ENCODE peak calls at places on chromosomes 7 and 10, in eight cellular contexts. H, K, M, D, R, Z, Y and S are unnamed samples.
A peak's percentile ranks its signal among the peaks of the same experiment; 100 is the strongest.

GRCh38 chr7:111051832-111052231 is 39.1 kb upstream of the LRRN3 start:
- DNase-seq in R (no peak), H (no peak), Z (no peak), Y (no peak), D (no peak), K (no peak), M (no peak), S (no peak)

GRCh38 chr7:130891254-130892094 is 157.5 kb upstream of the KLF14 start:
- DNase-seq in H (no peak), R (peak; percentile 90), Y (no peak), K (peak; percentile 88), D (no peak), M (peak; percentile 99), Z (no peak), S (peak; percentile 92)

GRCh38 chr10:32961892-32962369 is 3.9 kb upstream of the ITGB1 start:
- DNase-seq in K (peak; percentile 69), Z (no peak), M (peak; percentile 91), D (peak; percentile 38), Y (no peak), H (peak; percentile 45), R (peak; percentile 95), S (peak; percentile 87)

GRCh38 chr10:45280113-45280512 is 35.3 kb downstream of the OR13A1 start:
- DNase-seq in M (no peak), H (no peak), Y (no peak), Z (peak; percentile 5), R (no peak), K (no peak), D (no peak), S (no peak)

GRCh38 chr10:87000491-87000890 is 19.6 kb upstream of the FAM25A start:
- DNase-seq in Y (no peak), Z (no peak), M (peak; percentile 64), H (no peak), K (no peak), D (no peak), R (peak; percentile 19), S (no peak)

GRCh38 chr10:78231930-78232329 is 198.3 kb downstream of the RPS24 start:
- DNase-seq in H (no peak), Z (no peak), Y (no peak), M (peak; percentile 68), D (peak; percentile 32), R (peak; percentile 79), K (no peak), S (no peak)

GRCh38 chr7:74502216-74502891 is 48.6 kb downstream of the GTF2IRD1 start:
- DNase-seq in Y (no peak), R (no peak), K (no peak), M (peak; percentile 29), H (no peak), D (no peak), Z (no peak), S (no peak)

GRCh38 chr10:33248638-33249037 is 85.8 kb downstream of the NRP1 start:
- DNase-seq in D (no peak), K (no peak), H (no peak), Z (no peak), Y (no peak), R (peak; percentile 100), M (peak; percentile 87), S (peak; percentile 93)

GRCh38 chr10:127907411-127908105 is 655 bp downstream of the PTPRE start:
- DNase-seq in R (peak; percentile 35), Y (no peak), K (no peak), M (peak; percentile 76), D (peak; percentile 37), H (no peak), Z (no peak), S (peak; percentile 48)

GRCh38 chr10:48633381-48634197 is 28.7 kb upstream of the ARHGAP22 start:
- DNase-seq in H (no peak), D (no peak), M (no peak), R (no peak), Y (no peak), Z (no peak), K (no peak), S (no peak)

GRCh38 chr7:155363146-155363539 is 65.5 kb downstream of the INSIG1 start:
- DNase-seq in M (no peak), Y (no peak), Z (no peak), H (no peak), D (no peak), K (no peak), R (no peak), S (no peak)

GRCh38 chr10:10126231-10126630 is 891.4 kb upstream of the CELF2 start:
- DNase-seq in D (no peak), M (peak; percentile 24), H (no peak), Z (no peak), K (no peak), R (no peak), Y (no peak), S (no peak)

GRCh38 chr7:92790987-92791386 is 45.4 kb downstream of the CDK6 start:
- DNase-seq in D (no peak), Z (no peak), R (peak; percentile 37), H (peak; percentile 24), Y (no peak), K (no peak), M (peak; percentile 89), S (peak; percentile 37)

GRCh38 chr7:83161851-83162401 is 758 bp downstream of the PCLO start:
- DNase-seq in R (peak; percentile 8), M (no peak), K (no peak), D (peak; percentile 3), Y (no peak), Z (peak; percentile 2), H (no peak), S (peak; percentile 6)

GRCh38 chr10:17454181-17454800 is at the start of gene ST8SIA6:
- DNase-seq in K (no peak), R (peak; percentile 16), Y (no peak), Z (peak; percentile 83), H (peak; percentile 52), D (peak; percentile 73), M (peak; percentile 74), S (peak; percentile 42)

GRCh38 chr10:65416094-65416493 is 1509.7 kb upstream of the LRRTM3 start:
- DNase-seq in M (no peak), Z (no peak), Y (no peak), K (no peak), H (no peak), R (no peak), D (no peak), S (no peak)

GRCh38 chr7:73717991-73718405 is 1.5 kb downstream of the STX1A start:
- DNase-seq in R (peak; percentile 95), K (peak; percentile 73), D (peak; percentile 23), Z (no peak), H (peak; percentile 63), M (peak; percentile 96), Y (no peak), S (peak; percentile 94)

GRCh38 chr7:105439174-105439893 is 50.6 kb upstream of the SRPK2 start:
- DNase-seq in D (no peak), H (peak; percentile 71), Z (no peak), Y (no peak), R (peak; percentile 71), M (peak; percentile 91), K (no peak), S (peak; percentile 95)

GRCh38 chr7:26782501-26782900 is 81.9 kb downstream of the SKAP2 start:
- DNase-seq in M (peak; percentile 12), K (no peak), H (no peak), R (peak; percentile 12), Z (no peak), Y (no peak), D (no peak), S (peak; percentile 33)

GRCh38 chr10:100684688-100685235 is 60.6 kb upstream of the PAX2 start:
- DNase-seq in M (no peak), D (no peak), H (no peak), R (no peak), Y (no peak), Z (peak; percentile 60), K (no peak), S (no peak)
- TF ChIP-seq EZH2 in M (no peak), D (no peak), H (no peak), R (no peak), Y (no peak), Z (no peak), K (no peak), S (no peak)

DNA sequence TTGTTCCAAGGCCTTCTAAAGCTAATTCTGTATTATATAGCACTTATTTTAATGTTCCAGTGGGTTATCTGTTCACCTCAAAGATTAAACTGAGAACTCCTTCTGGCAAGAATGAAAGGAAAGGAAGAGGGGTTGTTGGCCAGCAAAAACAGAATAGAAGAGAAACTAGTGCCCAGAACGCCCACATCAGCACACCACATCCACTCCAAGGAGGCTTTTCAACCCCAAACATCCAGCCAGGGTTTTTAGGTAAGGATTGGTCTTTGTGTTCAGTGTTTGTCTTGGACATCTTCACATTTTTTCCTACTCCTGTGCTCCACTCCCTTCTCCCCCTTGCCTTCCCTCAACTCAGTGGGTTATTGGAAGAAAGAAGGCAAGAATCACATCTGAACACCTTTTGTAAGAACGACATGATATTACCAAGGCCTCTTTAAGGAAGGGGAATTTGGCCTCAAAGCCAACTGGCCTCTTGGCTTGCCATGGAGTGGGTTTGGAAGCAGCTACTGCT is 55.8 kb downstream of the BICC1 start:
- DNase-seq in K (no peak), D (no peak), R (no peak), H (no peak), Z (no peak), M (no peak), Y (no peak), S (no peak)
- H2AFZ ChIP-seq in K (no peak overlapping the region), D (no peak overlapping the region), R (no peak overlapping the region), H (no peak overlapping the region), Z (no peak overlapping the region), M (no peak overlapping the region), Y (no peak overlapping the region), S (no peak overlapping the region)

DNA sequence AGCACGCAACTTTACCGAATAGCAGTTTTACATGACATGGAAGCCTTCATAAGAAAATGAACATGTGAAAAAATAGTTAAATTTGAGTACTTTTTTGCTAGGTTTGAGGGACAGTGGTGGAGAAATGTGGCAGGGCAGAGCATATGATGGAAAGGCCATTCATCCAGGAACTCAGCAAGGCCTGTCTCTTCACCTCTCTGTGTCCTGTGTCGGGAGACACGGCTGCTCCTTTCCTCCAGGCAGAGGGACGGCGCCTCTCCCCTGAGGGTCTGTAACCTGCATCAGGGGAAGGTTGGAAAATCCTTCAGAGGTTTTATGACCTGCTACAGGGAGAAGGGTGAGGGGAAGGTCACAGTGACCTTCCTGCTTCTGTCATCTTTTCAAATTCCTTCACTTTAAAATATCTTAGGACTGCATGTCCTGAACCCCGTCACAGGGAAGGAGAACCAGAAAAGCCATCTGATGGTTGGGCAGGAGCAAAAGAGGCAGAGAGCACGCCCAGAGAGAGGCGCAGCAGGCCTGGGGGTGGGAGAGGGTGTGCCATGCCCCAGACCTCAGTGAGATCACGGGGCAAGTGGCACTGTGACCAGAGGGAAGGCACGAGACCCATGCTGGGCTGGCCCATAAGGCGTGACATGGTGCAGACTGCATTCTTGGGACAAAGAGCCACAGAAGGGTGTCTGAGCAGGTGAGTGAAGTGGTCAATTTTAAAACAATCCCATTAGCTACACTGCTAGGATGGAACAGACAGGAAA is 44.0 kb downstream of the GSDME start:
- DNase-seq in R (no peak), Z (no peak), M (no peak), Y (no peak), K (no peak), D (no peak), H (no peak), S (no peak)
- H3K36me3 ChIP-seq in R (no peaks in the 10 kb centered on the region), Z (no peaks in the 10 kb centered on the region), M (no peaks in the 10 kb centered on the region), Y (peaks cover 16% of the 10 kb centered on the region), K (no peaks in the 10 kb centered on the region), D (no peaks in the 10 kb centered on the region), H (no peaks in the 10 kb centered on the region), S (peaks cover 10% of the 10 kb centered on the region)

DNA sequence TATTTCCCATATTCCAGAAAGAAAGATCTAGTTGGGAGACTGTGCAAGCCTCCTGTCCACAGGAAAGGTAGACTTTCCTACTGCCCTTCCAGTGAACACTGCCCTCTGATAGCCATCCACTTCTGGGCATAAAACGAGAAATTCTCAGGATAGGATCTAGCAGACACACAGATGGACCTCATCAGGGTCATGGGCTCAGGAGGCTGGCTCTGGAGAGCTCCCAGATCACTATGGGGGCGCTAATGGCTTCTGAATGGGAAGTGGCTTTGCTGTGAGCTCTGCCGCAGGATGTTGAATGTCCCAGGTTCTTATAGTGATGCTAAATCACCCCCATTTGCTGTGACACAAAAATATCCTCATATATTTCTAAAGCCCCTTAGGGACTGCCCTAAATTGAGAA is 77.1 kb downstream of the SVIL start:
- DNase-seq in Y (no peak), Z (no peak), M (no peak), H (no peak), R (no peak), D (no peak), K (no peak), S (no peak)
- TF ChIP-seq EZH2 in Y (no peak), Z (no peak), M (no peak), H (no peak), R (no peak), D (no peak), K (no peak), S (no peak)